ENCODE peak calls at places on chromosomes 4 and X, in nine cellular contexts. K is NCI-H748 treated with DMSO at 0.1 percent for 48 hours; Q is astrocyte of the hippocampus; B is CD4-positive, alpha-beta T cell; D is kidney; U is activated CD8-positive, alpha-beta memory T cell treated with anti-CD3 and anti-CD28 coated beads for 4 hours; X is uterus; J is HEK293T; O is Daoy. L is an unnamed sample.

GRCh38 chrX:151735219-151735618 is 673 bp downstream of the CNGA2 start:
- DNase-seq in K (no peak), Q (no peak), B (no peak), D (no peak), U (no peak), X (no peak), J (no peak), O (no peak), L (no peak)

GRCh38 chrX:48522291-48522690 is 683 bp downstream of the EBP start:
- DNase-seq in K (no peak), Q (no peak), B (no peak), D (no peak), U (no peak), X (no peak), J (no peak), O (no peak), L (no peak)

GRCh38 chrX:17967888-17968287 is 106.8 kb upstream of the RAI2 start:
- DNase-seq in K (peak; percentile 91), Q (no peak), B (no peak), D (no peak), U (no peak), X (no peak), J (no peak), O (no peak), L (no peak)

GRCh38 chr4:1477045-1477905 is 71.0 kb upstream of the NKX1-1 start:
- DNase-seq in K (no peak), Q (no peak), B (no peak), D (peak; percentile 50), U (no peak), X (peak; percentile 8), J (no peak), O (no peak), L (peak; percentile 14)

GRCh38 chrX:20362268-20363002 is 95.7 kb upstream of the RPS6KA3 start:
- DNase-seq in K (peak; percentile 87), Q (peak; percentile 58), B (no peak), D (no peak), U (no peak), X (no peak), J (peak; percentile 12), O (peak; percentile 73), L (no peak)

GRCh38 chrX:78753571-78753970 is 6.1 kb downstream of the LPAR4 start:
- DNase-seq in K (no peak), Q (peak; percentile 5), B (no peak), D (no peak), U (no peak), X (no peak), J (no peak), O (no peak), L (no peak)

GRCh38 chr4:168604496-168605373 is 107.9 kb downstream of the PALLD start:
- DNase-seq in K (no peak), Q (peak; percentile 96), B (no peak), D (no peak), U (no peak), X (peak; percentile 61), J (peak; percentile 32), O (peak; percentile 82), L (no peak)

GRCh38 chr4:91288702-91289311 is 1015.0 kb upstream of the GRID2 start:
- DNase-seq in K (peak; percentile 68), Q (no peak), B (no peak), D (no peak), U (no peak), X (no peak), J (no peak), O (no peak), L (no peak)

GRCh38 chrX:50381729-50382415 is 88.8 kb downstream of the DGKK start:
- DNase-seq in K (no peak), Q (no peak), B (no peak), D (no peak), U (no peak), X (no peak), J (no peak), O (no peak), L (no peak)

GRCh38 chr4:169485791-169486742 is 126.3 kb downstream of the NEK1 start:
- DNase-seq in K (peak; percentile 13), Q (peak; percentile 79), B (no peak), D (no peak), U (no peak), X (no peak), J (peak; percentile 51), O (peak; percentile 22), L (peak; percentile 55)

GRCh38 chrX:26409636-26410035 is 193.7 kb downstream of the MAGEB5 start:
- DNase-seq in K (no peak), Q (no peak), B (no peak), D (no peak), U (no peak), X (no peak), J (no peak), O (no peak), L (no peak)

GRCh38 chrX:48971325-48972213 is at the start of gene KCND1:
- DNase-seq in K (peak; percentile 2), Q (peak; percentile 76), B (no peak), D (peak; percentile 88), U (no peak), X (peak; percentile 51), J (no peak), O (peak; percentile 74), L (peak; percentile 43)

GRCh38 chr4:159077702-159078495 is 25.0 kb upstream of the RAPGEF2 start:
- DNase-seq in K (no peak), Q (peak; percentile 14), B (no peak), D (no peak), U (no peak), X (no peak), J (peak; percentile 60), O (no peak), L (no peak)

GRCh38 chr4:29259556-29259955 is 1460.6 kb upstream of the PCDH7 start:
- DNase-seq in K (no peak), Q (no peak), B (no peak), D (no peak), U (no peak), X (no peak), J (no peak), O (no peak), L (no peak)

GRCh38 chrX:119223784-119224183 is 12.3 kb upstream of the PGRMC1 start:
- DNase-seq in K (no peak), Q (no peak), B (no peak), D (no peak), U (no peak), X (no peak), J (no peak), O (no peak), L (no peak)

GRCh38 chr4:78612398-78613005 is 60.9 kb downstream of the ANXA3 start:
- DNase-seq in K (no peak), Q (peak; percentile 60), B (no peak), D (no peak), U (no peak), X (no peak), J (peak; percentile 14), O (no peak), L (peak; percentile 61)

GRCh38 chrX:150406559-150406958 is 43.4 kb downstream of the MAMLD1 start:
- DNase-seq in K (no peak), Q (no peak), B (no peak), D (no peak), U (no peak), X (no peak), J (no peak), O (peak; percentile 5), L (no peak)

GRCh38 chrX:81215685-81216084 is 13.8 kb downstream of the SH3BGRL start:
- DNase-seq in K (no peak), Q (no peak), B (no peak), D (no peak), U (no peak), X (no peak), J (no peak), O (no peak), L (no peak)

GRCh38 chr4:10587697-10588096 is 96.9 kb downstream of the CLNK start:
- DNase-seq in K (no peak), Q (peak; percentile 33), B (no peak), D (no peak), U (no peak), X (no peak), J (no peak), O (no peak), L (no peak)

GRCh38 chr4:53713767-53714166 is 122.5 kb upstream of the LNX1 start:
- DNase-seq in K (no peak), Q (no peak), B (no peak), D (no peak), U (no peak), X (no peak), J (no peak), O (no peak), L (no peak)

GRCh38 chr4:140037353-140038030 is 116.5 kb downstream of the MAML3 start:
- DNase-seq in K (peak; percentile 41), Q (peak; percentile 89), B (no peak), D (no peak), U (no peak), X (no peak), J (no peak), O (peak; percentile 70), L (no peak)

GRCh38 chr4:87058272-87059073 is 123.7 kb downstream of the AFF1 start:
- DNase-seq in K (no peak), Q (peak; percentile 37), B (no peak), D (no peak), U (peak; percentile 15), X (no peak), J (peak; percentile 43), O (peak; percentile 29), L (no peak)